ENCODE peak calls at places on chromosome X, in seven cellular contexts. F, J, P, K, I, A and T are unnamed samples.

GRCh38 chrX:12440245-12440644 is 302.0 kb downstream of the FRMPD4 start:
- DNase-seq in F (no peak), P (no peak), A (no peak), J (no peak), I (no peak), K (no peak), T (no peak)

GRCh38 chrX:21986596-21986995 is 45.5 kb upstream of the PHEX start:
- DNase-seq in J (no peak), A (no peak), I (no peak), P (no peak), K (no peak), F (no peak), T (no peak)

GRCh38 chrX:6821730-6822129 is 286.8 kb upstream of the VCX3A start:
- DNase-seq in F (no peak), A (no peak), K (no peak), J (no peak), P (no peak), I (no peak), T (no peak)

GRCh38 chrX:101986571-101986970 is 54.7 kb upstream of the ZMAT1 start:
- DNase-seq in P (no peak), I (no peak), F (no peak), A (no peak), J (no peak), K (no peak), T (no peak)

GRCh38 chrX:68732906-68733493 is 85.5 kb downstream of the STARD8 start:
- DNase-seq in J (peak), P (peak), I (no peak), A (peak), K (peak), F (peak), T (peak)

GRCh38 chrX:30504309-30504708 is 73.3 kb downstream of the TASL start:
- DNase-seq in I (no peak), K (no peak), A (no peak), F (no peak), J (peak), P (no peak), T (no peak)

GRCh38 chrX:42119076-42119475 is 195.7 kb upstream of the CASK start:
- DNase-seq in P (no peak), K (no peak), A (no peak), J (peak), I (no peak), F (no peak), T (no peak)

GRCh38 chrX:96841325-96841724 is 42.4 kb upstream of the RPA4 start:
- DNase-seq in I (no peak), K (peak), P (no peak), F (no peak), J (no peak), A (no peak), T (no peak)

GRCh38 chrX:103513067-103513466 is 6.2 kb downstream of the RAB40A start:
- DNase-seq in J (no peak), A (no peak), F (no peak), K (no peak), I (no peak), P (no peak), T (no peak)

GRCh38 chrX:12843668-12844279 is 23.1 kb upstream of the TLR7 start:
- DNase-seq in F (no peak), I (no peak), A (no peak), K (no peak), J (no peak), P (no peak), T (no peak)

GRCh38 chrX:108993909-108994308 is 257.5 kb upstream of the IRS4 start:
- DNase-seq in F (no peak), P (no peak), A (no peak), K (no peak), I (no peak), J (no peak), T (no peak)

GRCh38 chrX:155262970-155263754 is 1.1 kb downstream of the RAB39B start:
- DNase-seq in J (no peak), A (no peak), K (no peak), P (no peak), I (no peak), F (no peak), T (no peak)

GRCh38 chrX:19912-20571 is 261.1 kb upstream of the PLCXD1 start:
- DNase-seq in J (no peak), A (no peak), K (no peak), I (no peak), F (no peak), P (no peak), T (no peak)

GRCh38 chrX:133297284-133297683 is 79.1 kb upstream of the TFDP3 start:
- DNase-seq in F (no peak), A (no peak), J (no peak), K (no peak), P (no peak), I (no peak), T (no peak)

GRCh38 chrX:47514553-47515235 is 31.7 kb upstream of the ZNF41 start:
- DNase-seq in A (no peak), P (no peak), J (no peak), F (no peak), K (no peak), I (no peak), T (no peak)

GRCh38 chrX:64427787-64428186 is 32.5 kb upstream of the MTMR8 start:
- DNase-seq in J (no peak), I (no peak), F (no peak), A (no peak), K (no peak), P (no peak), T (no peak)

GRCh38 chrX:154355094-154355775 is 19.2 kb downstream of the FLNA start:
- DNase-seq in P (no peak), A (no peak), I (no peak), J (no peak), F (no peak), K (no peak), T (no peak)

GRCh38 chrX:31483336-31483735 is 411.5 kb upstream of the FTHL17 start:
- DNase-seq in K (no peak), A (no peak), F (no peak), P (no peak), I (no peak), J (no peak), T (no peak)

GRCh38 chrX:79081895-79082512 is 62.5 kb upstream of the GPR174 start:
- DNase-seq in A (peak), I (no peak), K (no peak), F (no peak), P (no peak), J (no peak), T (no peak)

GRCh38 chrX:12997898-12998687 is 23.2 kb downstream of the TMSB4X start:
- DNase-seq in A (peak), F (no peak), P (peak), I (peak), J (no peak), K (no peak), T (no peak)

GRCh38 chrX:19682712-19683331 is 167.5 kb upstream of the MAP3K15 start:
- DNase-seq in J (no peak), A (peak), P (peak), F (peak), K (peak), I (peak), T (peak)

GRCh38 chrX:53080628-53081580 is 1.3 kb upstream of the TSPYL2 start:
- DNase-seq in A (no peak), I (no peak), F (no peak), P (no peak), J (no peak), K (no peak), T (no peak)

GRCh38 chrX:20427173-20427770 is 160.6 kb upstream of the RPS6KA3 start:
- DNase-seq in F (no peak), I (no peak), J (no peak), P (no peak), A (no peak), K (no peak), T (no peak)

GRCh38 chrX:29726811-29727210 is 488.6 kb upstream of the MAGEB2 start:
- DNase-seq in I (peak), J (no peak), K (no peak), A (no peak), F (no peak), P (no peak), T (no peak)

GRCh38 chrX:106707771-106708454 is 18.6 kb upstream of the RNF128 start:
- DNase-seq in F (no peak), K (peak), J (no peak), A (no peak), I (no peak), P (no peak), T (no peak)

GRCh38 chrX:39704590-39704989 is 393.2 kb downstream of the BCOR start:
- DNase-seq in I (no peak), F (no peak), A (no peak), K (no peak), P (no peak), J (no peak), T (no peak)

GRCh38 chrX:46168254-46168653 is 377.0 kb downstream of the ZNF674 start:
- DNase-seq in J (no peak), K (no peak), P (no peak), F (no peak), I (no peak), A (no peak), T (no peak)

GRCh38 chrX:39337461-39337860 is 536.2 kb downstream of the MID1IP1 start:
- DNase-seq in F (no peak), I (no peak), J (no peak), P (no peak), A (no peak), K (no peak), T (no peak)